ENCODE peak calls at places on chromosomes 7 and 10, in eight cellular contexts. W, F, D, U, T, Y, C and N are unnamed samples.

GRCh38 chr7:109611656-109612055 is 1042.0 kb downstream of the DNAJB9 start:
- DNase-seq in W (no peak), F (no peak), D (no peak), U (no peak), T (no peak), Y (no peak), C (no peak), N (no peak)

GRCh38 chr7:92648082-92648481 is 57.9 kb upstream of the FAM133B start:
- DNase-seq in W (no peak), F (no peak), D (no peak), U (no peak), T (no peak), Y (no peak), C (no peak), N (no peak)

GRCh38 chr10:122185643-122186042 is 85.5 kb upstream of the BTBD16 start:
- DNase-seq in W (no peak), F (no peak), D (no peak), U (no peak), T (no peak), Y (no peak), C (no peak), N (no peak)

GRCh38 chr7:117323877-117324699 is 1.2 kb upstream of the WNT2 start:
- DNase-seq in W (peak), F (peak), D (no peak), U (peak), T (peak), Y (no peak), C (peak), N (no peak)

GRCh38 chr7:150876817-150877526 is 24.7 kb downstream of the AOC1 start:
- DNase-seq in W (peak), F (peak), D (no peak), U (peak), T (peak), Y (peak), C (peak), N (peak)

GRCh38 chr10:42973870-42974692 is 102.8 kb upstream of the RET start:
- DNase-seq in W (no peak), F (no peak), D (peak), U (no peak), T (no peak), Y (peak), C (no peak), N (no peak)

GRCh38 chr10:77574436-77574835 is 63.2 kb downstream of the KCNMA1 start:
- DNase-seq in W (no peak), F (no peak), D (no peak), U (no peak), T (no peak), Y (no peak), C (no peak), N (no peak)

GRCh38 chr10:86687750-86688149 is 19.4 kb downstream of the LDB3 start:
- DNase-seq in W (peak), F (peak), D (no peak), U (no peak), T (no peak), Y (no peak), C (no peak), N (no peak)

GRCh38 chr7:38424750-38425463 is 151.5 kb upstream of the TARP start:
- DNase-seq in W (peak), F (no peak), D (no peak), U (no peak), T (no peak), Y (no peak), C (no peak), N (no peak)

GRCh38 chr7:48101880-48102448 is 12.9 kb downstream of the UPP1 start:
- DNase-seq in W (no peak), F (no peak), D (peak), U (no peak), T (no peak), Y (peak), C (no peak), N (no peak)

GRCh38 chr7:147276783-147277370 is 1160.3 kb downstream of the CNTNAP2 start:
- DNase-seq in W (no peak), F (no peak), D (no peak), U (no peak), T (no peak), Y (no peak), C (peak), N (no peak)

GRCh38 chr10:114515515-114515914 is 111.2 kb upstream of the AFAP1L2 start:
- DNase-seq in W (no peak), F (no peak), D (no peak), U (no peak), T (no peak), Y (no peak), C (no peak), N (no peak)

GRCh38 chr10:69734797-69735468 is 66.8 kb upstream of the COL13A1 start:
- DNase-seq in W (no peak), F (peak), D (no peak), U (no peak), T (no peak), Y (no peak), C (no peak), N (no peak)

GRCh38 chr10:103618575-103619423 is 125.3 kb downstream of the NEURL1 start:
- DNase-seq in W (peak), F (no peak), D (no peak), U (no peak), T (no peak), Y (no peak), C (no peak), N (no peak)

GRCh38 chr7:108045669-108046068 is 42.7 kb upstream of the LAMB1 start:
- DNase-seq in W (peak), F (no peak), D (no peak), U (no peak), T (no peak), Y (no peak), C (no peak), N (no peak)

GRCh38 chr10:51301644-51302043 is 227.4 kb downstream of the PRKG1 start:
- DNase-seq in W (peak), F (peak), D (no peak), U (peak), T (no peak), Y (no peak), C (no peak), N (no peak)

GRCh38 chr10:114081911-114082583 is 38.4 kb downstream of the ADRB1 start:
- DNase-seq in W (no peak), F (no peak), D (no peak), U (no peak), T (no peak), Y (no peak), C (no peak), N (no peak)

GRCh38 chr7:25636871-25637283 is 408.6 kb upstream of the NPVF start:
- DNase-seq in W (no peak), F (no peak), D (no peak), U (no peak), T (no peak), Y (no peak), C (no peak), N (no peak)

GRCh38 chr7:41696323-41696916 is 6.5 kb downstream of the INHBA start:
- DNase-seq in W (peak), F (peak), D (peak), U (peak), T (peak), Y (peak), C (peak), N (no peak)

GRCh38 chr10:124015991-124016390 is 77.4 kb downstream of the CHST15 start:
- DNase-seq in W (no peak), F (no peak), D (no peak), U (no peak), T (no peak), Y (no peak), C (no peak), N (no peak)

GRCh38 chr7:35909870-35910357 is 109.1 kb downstream of the SEPTIN7 start:
- DNase-seq in W (peak), F (no peak), D (no peak), U (no peak), T (no peak), Y (no peak), C (no peak), N (no peak)

GRCh38 chr10:104262055-104262454 is 6.9 kb upstream of the GSTO2 start:
- DNase-seq in W (peak), F (no peak), D (no peak), U (no peak), T (no peak), Y (no peak), C (no peak), N (no peak)

GRCh38 chr7:106012184-106012583 is 49.1 kb downstream of the CDHR3 start:
- DNase-seq in W (no peak), F (no peak), D (no peak), U (no peak), T (no peak), Y (no peak), C (no peak), N (no peak)

GRCh38 chr7:134480730-134481129 is 21.8 kb upstream of the AKR1B1 start:
- DNase-seq in W (peak), F (peak), D (no peak), U (no peak), T (peak), Y (peak), C (no peak), N (no peak)

GRCh38 chr7:80468931-80469714 is 42.7 kb downstream of the GNAT3 start:
- DNase-seq in W (no peak), F (no peak), D (no peak), U (no peak), T (no peak), Y (no peak), C (no peak), N (no peak)

GRCh38 chr7:88041583-88041982 is 107.5 kb downstream of the ADAM22 start:
- DNase-seq in W (no peak), F (no peak), D (no peak), U (no peak), T (no peak), Y (no peak), C (no peak), N (no peak)

GRCh38 chr7:91142743-91143142 is 121.5 kb upstream of the FZD1 start:
- DNase-seq in W (no peak), F (no peak), D (no peak), U (no peak), T (no peak), Y (no peak), C (no peak), N (no peak)

GRCh38 chr10:5584895-5585516 is 60.2 kb downstream of the CALML3 start:
- DNase-seq in W (peak), F (peak), D (no peak), U (no peak), T (peak), Y (no peak), C (no peak), N (no peak)

GRCh38 chr7:91408388-91409154 is 144.3 kb downstream of the FZD1 start:
- DNase-seq in W (no peak), F (no peak), D (no peak), U (no peak), T (no peak), Y (no peak), C (no peak), N (no peak)

GRCh38 chr7:36985866-36986402 is 261.6 kb upstream of the AOAH start:
- DNase-seq in W (no peak), F (no peak), D (no peak), U (no peak), T (no peak), Y (no peak), C (peak), N (no peak)